ENCODE peak calls at places on chromosomes 16 and 17, in nine cellular contexts. R is fibroblast of pulmonary artery; G is kidney epithelial cell; I is IMR-90; B is uterus; M is A549; K is AG04450; F is CD8-positive, alpha-beta T cell; O is PC-9. V is an unnamed sample.

GRCh38 chr16:31132979-31133599 is 2.4 kb downstream of the PRSS8 start:
- DNase-seq in K (no peak), I (no peak), R (no peak), M (no peak), G (no peak), B (no peak), O (no peak), F (no peak), V (no peak)

GRCh38 chr17:69448431-69449102 is 34.1 kb downstream of the MAP2K6 start:
- DNase-seq in R (peak; percentile 11), O (no peak), B (peak; percentile 37), K (no peak), I (no peak), F (no peak), G (no peak), M (no peak), V (no peak)

GRCh38 chr17:73569758-73570319 is 74.4 kb downstream of the SDK2 start:
- DNase-seq in M (no peak), I (no peak), R (no peak), F (no peak), K (no peak), O (no peak), G (no peak), B (no peak), V (no peak)

GRCh38 chr17:67435122-67435521 is 58.0 kb downstream of the PITPNC1 start:
- DNase-seq in R (peak; percentile 47), I (no peak), B (no peak), O (no peak), F (peak; percentile 69), M (no peak), K (no peak), G (no peak), V (no peak)

GRCh38 chr16:65075877-65076276 is 46.0 kb downstream of the CDH11 start:
- DNase-seq in B (no peak), K (no peak), F (no peak), R (no peak), O (no peak), M (no peak), I (no peak), G (no peak), V (no peak)

GRCh38 chr17:33594000-33594399 is 300.9 kb upstream of the ASIC2 start:
- DNase-seq in G (no peak), I (no peak), O (no peak), R (no peak), K (no peak), B (no peak), F (no peak), M (no peak), V (no peak)

GRCh38 chr17:71866095-71866494 is 254.7 kb upstream of the SOX9 start:
- DNase-seq in R (no peak), O (no peak), M (no peak), I (no peak), G (no peak), K (no peak), F (no peak), B (no peak), V (no peak)

GRCh38 chr17:74309902-74310301 is 16.1 kb upstream of the KIF19 start:
- DNase-seq in K (no peak), B (no peak), O (no peak), R (no peak), M (peak; percentile 25), F (no peak), I (no peak), G (no peak), V (no peak)

GRCh38 chr17:69084911-69085310 is 24.2 kb upstream of the ABCA9 start:
- DNase-seq in M (peak; percentile 32), B (no peak), G (no peak), F (no peak), R (no peak), K (no peak), I (no peak), O (no peak), V (no peak)

GRCh38 chr16:84989791-84990620 is 21.3 kb downstream of the ZDHHC7 start:
- DNase-seq in K (no peak), F (no peak), G (no peak), I (no peak), O (no peak), R (no peak), M (no peak), B (no peak), V (no peak)

GRCh38 chr17:49851387-49852291 is 3.8 kb upstream of the TAC4 start:
- DNase-seq in F (peak; percentile 81), O (peak; percentile 66), R (peak; percentile 75), M (peak; percentile 73), B (peak; percentile 70), I (peak; percentile 59), K (peak; percentile 15), G (no peak), V (peak; percentile 61)

GRCh38 chr17:41026668-41027471 is at the start of gene KRTAP1-5:
- DNase-seq in R (peak; percentile 28), O (no peak), M (no peak), B (no peak), G (no peak), I (peak; percentile 91), K (peak; percentile 64), F (no peak), V (no peak)

GRCh38 chr16:15856217-15856616 is 611 bp downstream of the MYH11 start:
- DNase-seq in B (no peak), I (no peak), F (no peak), K (no peak), M (no peak), O (no peak), R (no peak), G (no peak), V (peak; percentile 30)

GRCh38 chr16:68740628-68741346 is 3.7 kb downstream of the CDH1 start:
- DNase-seq in M (no peak), K (no peak), F (no peak), I (no peak), O (no peak), R (no peak), B (no peak), G (no peak), V (no peak)

GRCh38 chr17:20279631-20280030 is 187.7 kb downstream of the LGALS9B start:
- DNase-seq in B (no peak), F (no peak), M (no peak), O (no peak), R (no peak), G (no peak), K (no peak), I (no peak), V (no peak)

GRCh38 chr17:2056221-2057129 is 1.6 kb downstream of the HIC1 start:
- DNase-seq in R (peak; percentile 72), K (no peak), G (no peak), F (peak; percentile 74), O (no peak), M (no peak), B (no peak), I (peak; percentile 64), V (peak; percentile 79)

GRCh38 chr16:66366433-66367299 is at the start of gene CDH5:
- DNase-seq in I (no peak), F (no peak), M (no peak), B (peak; percentile 62), G (no peak), R (peak; percentile 89), K (no peak), O (no peak), V (no peak)

GRCh38 chr16:50202926-50203624 is 50.0 kb downstream of the TENT4B start:
- DNase-seq in M (peak; percentile 81), O (peak; percentile 44), G (peak; percentile 90), R (peak; percentile 95), F (no peak), B (no peak), I (peak; percentile 93), K (no peak), V (no peak)

GRCh38 chr17:3033741-3034577 is 29.4 kb downstream of the OR1D5 start:
- DNase-seq in R (no peak), B (no peak), F (peak; percentile 42), K (no peak), I (no peak), M (no peak), O (no peak), G (no peak), V (no peak)

GRCh38 chr17:81910840-81911276 is 341 bp downstream of the PCYT2 start:
- DNase-seq in F (no peak), B (peak; percentile 46), I (no peak), O (no peak), K (no peak), M (no peak), R (no peak), G (no peak), V (no peak)

GRCh38 chr17:60902399-60902798 is 224.7 kb downstream of the BCAS3 start:
- DNase-seq in R (no peak), I (peak; percentile 48), O (no peak), G (no peak), B (no peak), K (no peak), F (no peak), M (no peak), V (no peak)

GRCh38 chr17:33904438-33904837 is 350.6 kb upstream of the CCL2 start:
- DNase-seq in R (no peak), K (no peak), I (no peak), F (no peak), G (no peak), B (no peak), M (no peak), O (no peak), V (no peak)

DNA sequence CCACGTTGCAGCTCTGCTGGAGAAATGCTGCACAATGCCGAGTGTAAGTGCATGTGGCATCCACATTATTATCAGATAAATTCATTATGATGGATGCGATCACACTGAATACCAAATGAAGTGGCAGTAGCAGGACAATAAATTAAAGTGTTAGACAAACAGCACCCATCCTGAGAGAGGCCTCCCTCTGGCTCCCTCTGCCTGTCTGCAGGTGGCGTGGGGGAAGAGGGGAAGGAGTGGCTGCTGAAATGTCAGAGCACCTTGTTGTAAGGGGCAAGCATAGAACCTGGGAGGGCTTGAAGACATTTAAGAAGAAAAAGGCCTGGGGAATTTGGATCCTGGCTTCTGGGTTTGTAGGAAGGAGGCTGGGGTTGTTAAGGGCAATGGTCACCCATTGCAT is 324.1 kb downstream of the HAPSTR1 start:
- DNase-seq in K (no peak), M (no peak), G (no peak), O (no peak), F (no peak), R (no peak), I (no peak), B (no peak), V (no peak)
- TF ChIP-seq CTCF in K (no peak), M (no peak), G (no peak), O (no peak), F (no peak), R (no peak), I (no peak), B (no peak), V (no peak)

GRCh38 chr16:5025171-5025632 is 8.5 kb downstream of the NAGPA start:
- DNase-seq in F (no peak), R (peak; percentile 23), O (no peak), I (no peak), B (no peak), K (no peak), G (no peak), M (peak; percentile 46), V (no peak)
- TF ChIP-seq CTCF in F (peak; percentile 3), R (peak; percentile 33), O (no peak), I (peak; percentile 22), B (no peak), K (peak; percentile 50), G (peak; percentile 60), M (peak; percentile 19), V (peak; percentile 26)

GRCh38 chr16:3017806-3018506 is at the start of gene CLDN6:
- DNase-seq in B (no peak), O (no peak), F (no peak), K (no peak), R (no peak), I (no peak), M (no peak), G (no peak), V (peak; percentile 68)
- TF ChIP-seq CTCF in B (no peak), O (no peak), F (no peak), K (peak; percentile 19), R (peak; percentile 7), I (peak; percentile 19), M (no peak), G (peak; percentile 74), V (peak; percentile 47)

GRCh38 chr17:48262982-48263586 is 155.5 kb downstream of the SNX11 start:
- DNase-seq in B (no peak), R (peak; percentile 39), I (peak; percentile 17), O (no peak), M (peak; percentile 56), K (no peak), G (no peak), F (no peak), V (peak; percentile 22)
- TF ChIP-seq CTCF in B (no peak), R (peak; percentile 64), I (peak; percentile 31), O (peak; percentile 74), M (peak; percentile 74), K (peak; percentile 54), G (peak; percentile 55), F (peak; percentile 47), V (peak; percentile 55)